ENCODE peak calls at places on chromosomes 11 and 22, in six cellular contexts. S is kidney glomerular epithelial cell; E is NB4; K is GM10248; T is naive thymus-derived CD4-positive, alpha-beta T cell; Y is esophagus squamous epithelium. H is an unnamed sample.

GRCh38 chr11:65425971-65426838 is 3.6 kb downstream of the NEAT1 start:
- DNase-seq in Y (no peak), K (no peak), T (peak; percentile 79), E (peak; percentile 98), S (no peak), H (peak; percentile 54)

GRCh38 chr11:64842366-64842759 is 2.1 kb downstream of the CDC42BPG start:
- DNase-seq in T (no peak), Y (no peak), K (no peak), S (no peak), E (no peak), H (no peak)

GRCh38 chr11:121696177-121696863 is 243.6 kb upstream of the SORL1-AS1 start:
- DNase-seq in K (no peak), Y (no peak), T (no peak), E (no peak), S (no peak), H (no peak)

GRCh38 chr11:76658231-76658630 is 12.3 kb downstream of the LRRC32 start:
- DNase-seq in Y (no peak), E (no peak), S (no peak), K (no peak), T (no peak), H (no peak)

GRCh38 chr11:11391796-11392195 is 38.7 kb upstream of the CSNK2A3 start:
- DNase-seq in S (peak; percentile 92), Y (no peak), E (no peak), K (no peak), T (no peak), H (no peak)

GRCh38 chr11:118175031-118175531 is 1.4 kb downstream of the SCN2B start:
- DNase-seq in K (no peak), E (no peak), S (peak; percentile 85), T (no peak), Y (no peak), H (no peak)

GRCh38 chr11:75240381-75241035 is at the start of gene TPBGL:
- DNase-seq in Y (no peak), S (no peak), E (no peak), T (no peak), K (no peak), H (no peak)

GRCh38 chr11:102120437-102120935 is 10.2 kb downstream of the YAP1 start:
- DNase-seq in K (no peak), T (no peak), E (no peak), Y (no peak), S (no peak), H (no peak)

GRCh38 chr11:101582242-101583052 is 1.4 kb downstream of the TRPC6 start:
- DNase-seq in K (peak; percentile 9), S (no peak), T (no peak), E (no peak), Y (no peak), H (no peak)

GRCh38 chr11:119373917-119374631 is 7.4 kb downstream of the USP2 start:
- DNase-seq in Y (no peak), T (no peak), S (peak; percentile 66), K (peak; percentile 63), E (peak; percentile 79), H (no peak)

GRCh38 chr11:106466441-106467190 is 389.2 kb downstream of the AASDHPPT start:
- DNase-seq in Y (no peak), S (peak; percentile 60), T (no peak), K (no peak), E (no peak), H (no peak)

GRCh38 chr11:113504586-113504985 is 29.4 kb upstream of the DRD2 start:
- DNase-seq in T (no peak), E (no peak), K (no peak), S (no peak), Y (no peak), H (no peak)

GRCh38 chr11:450809-451451 is 851 bp downstream of the PTDSS2 start:
- DNase-seq in T (peak; percentile 84), S (peak; percentile 58), Y (peak; percentile 44), K (peak; percentile 51), E (peak; percentile 81), H (peak; percentile 65)

GRCh38 chr11:19553683-19554333 is 158.8 kb upstream of the NAV2 start:
- DNase-seq in T (peak; percentile 12), K (peak; percentile 75), Y (no peak), E (peak; percentile 71), S (peak; percentile 50), H (peak; percentile 50)

GRCh38 chr11:93330446-93330984 is at the start of gene DEUP1:
- DNase-seq in K (no peak), S (no peak), E (no peak), T (no peak), Y (no peak), H (peak; percentile 32)

GRCh38 chr11:124867700-124868099 is 2.5 kb downstream of the ROBO3 start:
- DNase-seq in Y (no peak), K (peak; percentile 59), E (peak; percentile 35), S (peak; percentile 8), T (no peak), H (no peak)

GRCh38 chr11:72436667-72437066 is 2.3 kb upstream of the CLPB start:
- DNase-seq in Y (no peak), K (no peak), E (no peak), S (no peak), T (no peak), H (no peak)

GRCh38 chr11:65736810-65737209 is 16.2 kb upstream of the RNASEH2C start:
- DNase-seq in S (no peak), K (no peak), E (no peak), T (no peak), Y (no peak), H (no peak)

GRCh38 chr11:119248750-119249670 is 42.9 kb downstream of the CBL start:
- DNase-seq in S (no peak), T (no peak), E (no peak), Y (no peak), K (no peak), H (no peak)

GRCh38 chr11:45104006-45104789 is 42.2 kb upstream of the PRDM11 start:
- DNase-seq in Y (no peak), S (no peak), E (no peak), K (no peak), T (no peak), H (no peak)

GRCh38 chr11:1796297-1797011 is 32.7 kb upstream of the CTSD start:
- DNase-seq in S (no peak), E (no peak), T (no peak), K (no peak), Y (no peak), H (no peak)

GRCh38 chr11:62600367-62601113 is 1.1 kb downstream of the MTA2 start:
- DNase-seq in K (no peak), E (peak; percentile 59), T (no peak), Y (no peak), S (no peak), H (no peak)

GRCh38 chr11:45444796-45445195 is 158.7 kb upstream of the SYT13 start:
- DNase-seq in S (no peak), K (no peak), T (no peak), Y (no peak), E (no peak), H (no peak)

GRCh38 chr22:31085928-31086327 is 4.8 kb downstream of the SMTN start:
- DNase-seq in Y (no peak), S (no peak), K (no peak), E (no peak), T (no peak), H (no peak)

GRCh38 chr11:109939176-109939810 is 153.9 kb upstream of the ZC3H12C start:
- DNase-seq in S (peak; percentile 62), Y (no peak), K (peak; percentile 24), T (no peak), E (peak; percentile 56), H (no peak)

GRCh38 chr11:43933608-43934358 is 8.7 kb upstream of the C11orf96 start:
- DNase-seq in Y (no peak), S (no peak), E (no peak), K (no peak), T (no peak), H (no peak)

GRCh38 chr11:118621071-118621815 is 13.8 kb downstream of the PHLDB1 start:
- DNase-seq in S (peak; percentile 78), K (peak; percentile 56), T (no peak), E (peak; percentile 61), Y (no peak), H (no peak)